ENCODE peak calls at places on chromosomes 13 and 19, in eight cellular contexts. X, C, F, A, U, H, B and S are unnamed samples. For H3K4me1, the result is how much of the 10 kb centered on the place peaks cover.

GRCh38 chr19:7153008-7153407 is 83.5 kb downstream of the ZNF557 start:
- DNase-seq in F (no peak), U (no peak), X (no peak), A (no peak), B (no peak), C (no peak), H (no peak), S (no peak)

GRCh38 chr19:7415163-7415856 is 66.6 kb downstream of the ARHGEF18 start:
- DNase-seq in A (peak), U (no peak), X (no peak), F (no peak), H (no peak), C (no peak), B (no peak), S (no peak)

GRCh38 chr13:45807520-45808099 is 43.9 kb downstream of the SIAH3 start:
- DNase-seq in U (peak), C (peak), H (no peak), B (peak), F (peak), A (no peak), X (no peak), S (no peak)

GRCh38 chr13:27620377-27621115 is at the start of gene LNX2:
- DNase-seq in H (peak), F (peak), X (peak), U (peak), B (peak), C (peak), A (peak), S (peak)

GRCh38 chr13:60511637-60512036 is 114.6 kb downstream of the TDRD3 start:
- DNase-seq in H (no peak), C (no peak), A (no peak), F (no peak), U (no peak), X (no peak), B (peak), S (no peak)

GRCh38 chr19:42290523-42291436 is 11.2 kb upstream of the PRR19 start:
- DNase-seq in X (no peak), H (no peak), A (peak), B (no peak), U (peak), F (peak), C (no peak), S (no peak)

GRCh38 chr13:34696296-34696695 is 245.8 kb upstream of the NBEA start:
- DNase-seq in B (no peak), F (no peak), H (no peak), C (no peak), X (no peak), U (no peak), A (no peak), S (no peak)

GRCh38 chr19:41701401-41702075 is 6.9 kb upstream of the CEACAM5 start:
- DNase-seq in U (peak), F (peak), A (no peak), C (no peak), X (no peak), H (no peak), B (no peak), S (no peak)

GRCh38 chr13:98791611-98792010 is 39.1 kb upstream of the SLC15A1 start:
- DNase-seq in X (no peak), U (no peak), A (no peak), C (no peak), F (no peak), H (no peak), B (no peak), S (no peak)

GRCh38 chr13:44576396-44577235 is 486 bp upstream of the TSC22D1 start:
- DNase-seq in X (peak), H (no peak), F (peak), A (peak), U (no peak), C (no peak), B (no peak), S (no peak)

GRCh38 chr19:53898680-53899341 is 10.3 kb upstream of the CACNG7 start:
- DNase-seq in C (no peak), A (peak), F (peak), B (peak), U (no peak), H (no peak), X (no peak), S (no peak)

GRCh38 chr13:65508338-65508737 is 1721.8 kb downstream of the PCDH9 start:
- DNase-seq in X (no peak), A (no peak), U (no peak), C (no peak), B (no peak), F (no peak), H (no peak), S (no peak)

GRCh38 chr19:35557539-35558399 is 5.7 kb downstream of the ATP4A start:
- DNase-seq in C (peak), U (no peak), A (peak), X (no peak), B (peak), H (no peak), F (peak), S (no peak)

GRCh38 chr19:29400917-29401711 is 124.7 kb upstream of the VSTM2B start:
- DNase-seq in B (no peak), U (no peak), H (no peak), A (no peak), X (no peak), C (no peak), F (no peak), S (no peak)

GRCh38 chr13:45623516-45624090 is 8.1 kb upstream of the ERICH6B start:
- DNase-seq in U (no peak), X (no peak), F (no peak), B (no peak), H (no peak), C (no peak), A (no peak), S (no peak)

GRCh38 chr19:48501446-48501960 is 10.1 kb downstream of the LMTK3 start:
- DNase-seq in H (no peak), X (no peak), F (no peak), U (peak), A (peak), C (no peak), B (peak), S (no peak)

GRCh38 chr19:5895890-5896289 is 7.7 kb downstream of the NDUFA11 start:
- DNase-seq in B (no peak), U (no peak), C (peak), H (no peak), X (no peak), A (no peak), F (no peak), S (no peak)
- H3K4me1 ChIP-seq in B (under half), U (under half), C (under half), H (under half), X (under half), A (under half), F (under half), S (under half)

GRCh38 chr19:56111601-56112312 is 9.3 kb downstream of the ZNF787 start:
- DNase-seq in C (peak), B (no peak), U (peak), X (no peak), A (peak), H (no peak), F (no peak), S (no peak)

GRCh38 chr19:56112313-56112709 is 8.8 kb downstream of the ZNF787 start:
- DNase-seq in U (no peak), X (no peak), C (no peak), F (no peak), A (no peak), B (no peak), H (no peak), S (no peak)

GRCh38 chr19:56108447-56109195 is 12.5 kb downstream of the ZNF787 start:
- DNase-seq in B (no peak), X (no peak), H (no peak), U (no peak), A (peak), F (no peak), C (no peak), S (no peak)

GRCh38 chr19:56109216-56109615 is 11.9 kb downstream of the ZNF787 start:
- DNase-seq in B (no peak), X (no peak), H (no peak), U (no peak), A (no peak), F (no peak), C (no peak), S (no peak)

DNA sequence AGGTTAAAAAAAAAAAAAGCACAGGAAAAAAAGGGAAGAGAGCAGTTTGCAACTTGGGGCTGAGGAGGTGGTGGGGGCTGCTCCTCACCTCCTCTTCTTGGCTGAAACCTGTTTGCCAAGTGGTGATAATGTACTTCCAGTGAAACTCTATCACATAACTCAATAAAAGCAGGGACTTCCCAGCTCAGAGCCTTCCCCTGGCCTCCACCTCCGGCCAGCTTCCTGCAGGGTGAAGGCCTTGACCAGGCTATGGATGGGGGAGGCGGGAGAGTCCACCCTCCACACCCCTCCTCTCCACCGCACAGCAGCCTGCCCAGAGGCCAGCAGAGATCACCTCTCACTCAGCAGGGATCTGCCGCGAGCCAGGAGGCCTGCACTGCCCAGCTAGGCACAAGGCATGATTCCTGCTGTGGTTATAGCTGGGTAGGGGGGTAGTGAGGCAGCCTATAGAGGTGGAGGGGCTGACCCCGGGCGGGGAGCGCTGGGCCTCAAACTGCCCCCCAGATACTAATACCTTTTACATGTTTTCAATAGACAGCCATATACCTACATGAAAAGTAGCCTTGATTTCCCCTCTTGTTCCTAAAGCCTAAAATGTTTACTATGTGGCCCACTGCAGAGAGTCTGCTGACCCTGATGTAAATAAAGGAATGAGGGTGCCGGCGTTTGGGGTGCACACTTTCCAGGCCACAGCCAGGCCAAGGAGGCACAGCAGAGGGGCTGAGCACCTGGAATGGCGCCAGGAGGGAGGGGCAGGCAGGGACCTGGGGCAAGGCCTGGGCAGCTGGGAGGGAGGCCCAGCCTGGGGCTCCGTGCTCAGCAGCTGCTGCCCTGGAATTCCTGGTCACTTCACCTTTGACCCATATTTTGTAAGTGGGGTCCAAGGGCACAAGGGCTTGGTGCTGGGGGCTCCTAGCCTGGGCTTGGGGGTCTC is 10.3 kb downstream of the ZNF787 start:
- DNase-seq in B (no peak), X (no peak), F (no peak), H (no peak), U (no peak), A (peak), C (peak), S (no peak)
- H3K4me1 ChIP-seq in B (under half), X (under half), F (under half), H (half or more), U (under half), A (half or more), C (half or more), S (half or more)

DNA sequence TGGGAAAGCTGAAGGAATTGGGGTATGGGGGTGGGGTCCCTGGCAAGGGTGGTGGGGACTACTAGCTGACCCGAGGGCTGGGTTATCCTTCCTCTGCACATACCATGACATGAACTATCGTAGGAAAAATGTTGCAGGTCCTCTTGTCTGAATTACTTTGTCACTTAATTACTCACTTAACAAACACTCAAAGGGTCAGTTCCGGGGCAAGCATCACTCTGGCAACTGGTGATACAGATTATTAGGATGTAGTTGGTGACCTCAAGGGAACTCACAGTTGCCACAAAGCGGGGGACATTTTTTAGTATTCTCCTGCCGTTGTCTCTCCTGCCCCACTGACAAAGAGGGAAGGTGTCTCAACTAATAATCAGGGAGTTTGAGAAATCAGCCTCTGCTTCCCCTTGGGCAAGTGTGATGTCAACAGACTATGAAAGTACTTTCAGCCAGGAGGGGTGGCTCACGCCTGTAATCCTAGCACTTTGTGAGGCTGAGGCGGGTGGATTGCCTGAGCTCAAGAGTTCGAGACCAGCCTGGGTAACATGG is 10.4 kb downstream of the DNAJB1 start:
- DNase-seq in F (no peak), X (no peak), C (no peak), A (no peak), U (no peak), B (no peak), H (no peak), S (no peak)
- H3K4me1 ChIP-seq in F (under half), X (under half), C (under half), A (under half), U (under half), B (under half), H (under half), S (under half)

GRCh38 chr19:1007399-1007745 is 7.2 kb downstream of the GRIN3B start:
- DNase-seq in X (no peak), H (no peak), C (no peak), F (no peak), B (no peak), U (no peak), A (no peak), S (no peak)
- H3K4me1 ChIP-seq in X (under half), H (under half), C (under half), F (under half), B (under half), U (under half), A (under half), S (under half)

GRCh38 chr19:16920816-16921529 is 32.2 kb downstream of the F2RL3 start:
- DNase-seq in B (no peak), H (no peak), X (no peak), A (no peak), F (no peak), U (no peak), C (peak), S (no peak)

GRCh38 chr19:16921766-16922591 is 33.2 kb downstream of the F2RL3 start:
- DNase-seq in B (no peak), X (no peak), H (no peak), C (no peak), U (no peak), F (no peak), A (no peak), S (no peak)

GRCh38 chr19:16919496-16919895 is 30.7 kb downstream of the F2RL3 start:
- DNase-seq in B (no peak), X (no peak), H (no peak), A (no peak), F (no peak), U (no peak), C (no peak), S (no peak)

GRCh38 chr19:16922949-16923348 is 34.1 kb downstream of the F2RL3 start:
- DNase-seq in X (no peak), A (no peak), C (no peak), U (no peak), H (no peak), B (no peak), F (no peak), S (no peak)

DNA sequence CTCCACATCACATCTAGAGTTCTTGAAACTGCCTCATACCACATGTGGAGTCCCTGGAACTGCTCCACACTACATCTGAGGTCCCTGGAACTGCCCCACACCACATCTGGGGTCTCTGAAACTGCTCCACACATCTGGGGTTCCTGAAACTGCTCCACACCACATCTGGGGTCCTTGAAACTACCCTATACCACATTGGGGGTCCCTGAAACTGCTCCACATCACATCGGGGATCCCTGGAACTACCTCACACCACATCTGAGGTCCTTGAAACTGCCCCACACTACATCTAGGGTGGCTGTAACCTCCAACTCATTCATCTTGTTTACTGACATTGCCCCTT is 33.8 kb downstream of the F2RL3 start:
- DNase-seq in F (no peak), B (no peak), X (no peak), H (no peak), U (no peak), C (no peak), A (no peak), S (no peak)
- H3K4me1 ChIP-seq in F (under half), B (under half), X (under half), H (under half), U (under half), C (under half), A (under half), S (under half)

DNA sequence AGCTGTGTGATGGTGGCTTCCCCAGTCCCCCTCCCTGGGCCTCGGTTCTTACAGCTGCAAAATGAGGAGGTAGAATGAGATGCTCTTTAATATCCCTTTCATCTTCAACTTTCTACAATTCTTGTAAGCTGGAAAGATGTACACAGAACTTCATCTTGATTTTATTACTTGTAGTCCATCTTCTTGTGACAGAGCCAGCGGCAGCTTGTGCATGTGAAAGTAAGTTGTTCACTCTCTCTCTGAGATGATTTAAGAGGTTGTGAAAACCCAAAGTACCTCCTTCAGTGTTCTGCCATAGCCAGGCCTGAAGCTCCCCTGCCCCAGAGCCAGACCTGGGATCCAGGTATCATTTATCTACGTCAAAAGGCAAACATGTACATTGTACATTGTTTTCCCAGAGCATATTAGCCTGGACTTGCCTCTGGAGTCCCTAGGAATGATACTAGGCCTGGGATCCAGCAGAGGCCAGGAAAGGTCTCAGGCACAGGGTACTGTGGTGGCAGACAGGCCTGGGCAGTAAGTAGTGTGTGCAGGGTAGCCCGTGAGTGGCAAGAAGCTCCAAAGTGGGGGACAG is 3.3 kb upstream of the UBE2L5 start:
- DNase-seq in F (no peak), A (no peak), C (no peak), B (no peak), X (no peak), H (no peak), U (no peak), S (no peak)
- H3K4me1 ChIP-seq in F (under half), A (under half), C (under half), B (under half), X (under half), H (under half), U (under half), S (under half)

GRCh38 chr19:44955500-44956439 is 590 bp downstream of the CLPTM1 start:
- DNase-seq in B (no peak), C (peak), X (no peak), H (no peak), A (no peak), U (no peak), F (no peak), S (no peak)
- H3K4me1 ChIP-seq in B (under half), C (half or more), X (under half), H (under half), A (under half), U (under half), F (under half), S (under half)

DNA sequence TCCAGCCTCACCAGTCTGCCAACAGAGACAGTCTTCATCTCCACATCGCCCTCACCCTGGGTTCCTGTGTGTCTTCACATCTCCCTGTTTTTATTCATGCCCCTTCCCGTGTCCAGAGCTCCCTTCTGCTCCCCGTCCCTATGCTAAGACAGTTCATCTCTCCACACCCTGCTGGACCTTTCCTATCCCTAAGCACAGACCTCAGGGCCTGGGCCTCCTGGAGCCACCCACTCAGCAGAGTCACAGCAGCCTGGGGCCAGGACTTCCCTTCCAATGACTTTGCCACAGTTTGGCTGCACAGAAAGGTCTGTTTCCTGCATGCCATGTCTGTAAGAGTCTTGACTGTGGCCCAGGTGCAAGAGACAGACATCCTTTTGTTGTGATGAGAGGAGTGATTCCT is 470.8 kb downstream of the TSHZ3 start:
- DNase-seq in C (no peak), B (no peak), H (no peak), A (no peak), U (no peak), X (no peak), F (peak), S (no peak)
- H3K4me1 ChIP-seq in C (under half), B (under half), H (under half), A (under half), U (under half), X (under half), F (under half), S (under half)

DNA sequence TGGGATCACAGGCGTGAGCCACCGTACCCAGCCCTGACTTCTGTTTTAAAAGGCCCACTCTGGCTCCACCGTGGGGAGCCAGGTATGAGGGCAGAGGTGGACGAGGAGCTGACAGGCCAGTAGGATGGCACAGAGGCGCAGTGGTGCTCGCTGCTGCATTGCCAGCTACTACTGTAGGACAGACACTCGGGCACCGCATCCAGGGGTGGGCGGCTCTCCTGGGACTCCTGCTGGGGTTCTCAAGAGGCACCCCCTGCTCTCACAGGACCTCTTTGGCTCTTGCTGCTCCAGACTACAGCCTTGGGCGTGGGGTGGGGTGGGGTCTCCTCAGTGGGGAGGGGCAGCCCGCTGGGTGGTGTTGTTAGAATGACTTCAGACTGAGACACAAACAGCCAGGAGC is 53.4 kb downstream of the LATS2 start:
- DNase-seq in C (no peak), B (no peak), H (no peak), A (no peak), X (no peak), F (peak), U (no peak), S (no peak)
- H3K4me1 ChIP-seq in C (under half), B (under half), H (under half), A (under half), X (under half), F (under half), U (under half), S (under half)